ENCODE peak calls at places on chromosome 7, in four cellular contexts. One of them, this sample, is unnamed.

GRCh38 chr7:157615852-157616251 is 279.0 kb downstream of the DNAJB6 start:
- DNase-seq in left ventricle myocardium inferior: no peak
- DNase-seq in left lung: no peak
- DNase-seq in stomach: no peak
- DNase-seq in this sample: no peak

GRCh38 chr7:54729096-54729495 is 29.9 kb downstream of the SEC61G start:
- DNase-seq in left ventricle myocardium inferior: no peak
- DNase-seq in left lung: no peak
- DNase-seq in stomach: no peak
- DNase-seq in this sample: no peak

GRCh38 chr7:103810112-103810744 is 179.2 kb downstream of the RELN start:
- DNase-seq in stomach: no peak
- DNase-seq in left ventricle myocardium inferior: no peak
- DNase-seq in left lung: no peak
- DNase-seq in this sample: no peak

GRCh38 chr7:127807829-127808228 is 155.8 kb downstream of the SND1 start:
- DNase-seq in left lung: no peak
- DNase-seq in stomach: no peak
- DNase-seq in left ventricle myocardium inferior: no peak
- DNase-seq in this sample: no peak

GRCh38 chr7:43904533-43905208 is 1.7 kb downstream of the URGCP start:
- DNase-seq in left ventricle myocardium inferior: no peak
- DNase-seq in left lung: no peak
- DNase-seq in stomach: no peak
- DNase-seq in this sample: no peak

GRCh38 chr7:45112648-45113047 is 1.2 kb upstream of the TBRG4 start:
- DNase-seq in left lung: no peak
- DNase-seq in left ventricle myocardium inferior: no peak
- DNase-seq in stomach: no peak
- DNase-seq in this sample: no peak

GRCh38 chr7:104453190-104453589 is 124.8 kb downstream of the LHFPL3 start:
- DNase-seq in left lung: no peak
- DNase-seq in stomach: no peak
- DNase-seq in left ventricle myocardium inferior: no peak
- DNase-seq in this sample: no peak

GRCh38 chr7:28890137-28890536 is 68.0 kb downstream of the TRIL start:
- DNase-seq in left lung: no peak
- DNase-seq in stomach: no peak
- DNase-seq in left ventricle myocardium inferior: no peak
- DNase-seq in this sample: no peak

GRCh38 chr7:131109011-131109756 is 218.5 kb upstream of the MKLN1 start:
- DNase-seq in left lung: no peak
- DNase-seq in left ventricle myocardium inferior: no peak
- DNase-seq in stomach: no peak
- DNase-seq in this sample: no peak

GRCh38 chr7:833601-834258 is 1.5 kb downstream of the SUN1 start:
- DNase-seq in left lung: peak; percentile 37
- DNase-seq in stomach: no peak
- DNase-seq in left ventricle myocardium inferior: no peak
- DNase-seq in this sample: no peak

GRCh38 chr7:158842486-158842885 is 13.2 kb upstream of the ESYT2 start:
- DNase-seq in left lung: no peak
- DNase-seq in left ventricle myocardium inferior: no peak
- DNase-seq in stomach: no peak
- DNase-seq in this sample: no peak

GRCh38 chr7:44184221-44184873 is 4.9 kb downstream of the GCK start:
- DNase-seq in stomach: no peak
- DNase-seq in left lung: no peak
- DNase-seq in left ventricle myocardium inferior: no peak
- DNase-seq in this sample: no peak

GRCh38 chr7:25037325-25037724 is 57.3 kb upstream of the OSBPL3 start:
- DNase-seq in stomach: no peak
- DNase-seq in left lung: no peak
- DNase-seq in left ventricle myocardium inferior: no peak
- DNase-seq in this sample: no peak

GRCh38 chr7:33596694-33597093 is 308.6 kb upstream of the BMPER start:
- DNase-seq in left ventricle myocardium inferior: no peak
- DNase-seq in left lung: no peak
- DNase-seq in stomach: no peak
- DNase-seq in this sample: no peak

GRCh38 chr7:26188291-26188999 is 12.1 kb downstream of the HNRNPA2B1 start:
- DNase-seq in left lung: no peak
- DNase-seq in stomach: no peak
- DNase-seq in left ventricle myocardium inferior: no peak
- DNase-seq in this sample: no peak

GRCh38 chr7:154865984-154866685 is 136.8 kb downstream of the PAXIP1 start:
- DNase-seq in left lung: no peak
- DNase-seq in stomach: no peak
- DNase-seq in left ventricle myocardium inferior: no peak
- DNase-seq in this sample: no peak

GRCh38 chr7:105878746-105879605 is 2.6 kb upstream of the ATXN7L1 start:
- DNase-seq in left ventricle myocardium inferior: no peak
- DNase-seq in left lung: no peak
- DNase-seq in stomach: no peak
- DNase-seq in this sample: no peak

GRCh38 chr7:171364-171904 is 20.9 kb upstream of the FAM20C start:
- DNase-seq in left lung: peak; percentile 73
- DNase-seq in left ventricle myocardium inferior: peak; percentile 9
- DNase-seq in stomach: no peak
- DNase-seq in this sample: peak; percentile 30

GRCh38 chr7:348480-348844 is 58.5 kb downstream of the FOXL3 start:
- DNase-seq in left lung: peak; percentile 32
- DNase-seq in left ventricle myocardium inferior: no peak
- DNase-seq in stomach: no peak
- DNase-seq in this sample: no peak

GRCh38 chr7:25389489-25390106 is 161.3 kb upstream of the NPVF start:
- DNase-seq in stomach: no peak
- DNase-seq in left lung: no peak
- DNase-seq in left ventricle myocardium inferior: no peak
- DNase-seq in this sample: no peak

GRCh38 chr7:131819891-131820290 is 263.5 kb upstream of the PODXL start:
- DNase-seq in left lung: no peak
- DNase-seq in left ventricle myocardium inferior: no peak
- DNase-seq in stomach: no peak
- DNase-seq in this sample: no peak

GRCh38 chr7:142785841-142786250 is 15.1 kb downstream of the PRSS2 start:
- DNase-seq in stomach: no peak
- DNase-seq in left ventricle myocardium inferior: no peak
- DNase-seq in left lung: no peak
- DNase-seq in this sample: no peak

GRCh38 chr7:50677279-50677996 is 105.3 kb downstream of the GRB10 start:
- DNase-seq in left lung: no peak
- DNase-seq in stomach: no peak
- DNase-seq in left ventricle myocardium inferior: no peak
- DNase-seq in this sample: no peak
- H3K4me1 ChIP-seq in left lung: peaks cover 5% of the 10 kb centered on the region
- H3K4me1 ChIP-seq in stomach: peaks cover 72% of the 10 kb centered on the region
- H3K4me1 ChIP-seq in left ventricle myocardium inferior: peaks cover 68% of the 10 kb centered on the region
- H3K4me1 ChIP-seq in this sample: peaks cover 82% of the 10 kb centered on the region

DNA sequence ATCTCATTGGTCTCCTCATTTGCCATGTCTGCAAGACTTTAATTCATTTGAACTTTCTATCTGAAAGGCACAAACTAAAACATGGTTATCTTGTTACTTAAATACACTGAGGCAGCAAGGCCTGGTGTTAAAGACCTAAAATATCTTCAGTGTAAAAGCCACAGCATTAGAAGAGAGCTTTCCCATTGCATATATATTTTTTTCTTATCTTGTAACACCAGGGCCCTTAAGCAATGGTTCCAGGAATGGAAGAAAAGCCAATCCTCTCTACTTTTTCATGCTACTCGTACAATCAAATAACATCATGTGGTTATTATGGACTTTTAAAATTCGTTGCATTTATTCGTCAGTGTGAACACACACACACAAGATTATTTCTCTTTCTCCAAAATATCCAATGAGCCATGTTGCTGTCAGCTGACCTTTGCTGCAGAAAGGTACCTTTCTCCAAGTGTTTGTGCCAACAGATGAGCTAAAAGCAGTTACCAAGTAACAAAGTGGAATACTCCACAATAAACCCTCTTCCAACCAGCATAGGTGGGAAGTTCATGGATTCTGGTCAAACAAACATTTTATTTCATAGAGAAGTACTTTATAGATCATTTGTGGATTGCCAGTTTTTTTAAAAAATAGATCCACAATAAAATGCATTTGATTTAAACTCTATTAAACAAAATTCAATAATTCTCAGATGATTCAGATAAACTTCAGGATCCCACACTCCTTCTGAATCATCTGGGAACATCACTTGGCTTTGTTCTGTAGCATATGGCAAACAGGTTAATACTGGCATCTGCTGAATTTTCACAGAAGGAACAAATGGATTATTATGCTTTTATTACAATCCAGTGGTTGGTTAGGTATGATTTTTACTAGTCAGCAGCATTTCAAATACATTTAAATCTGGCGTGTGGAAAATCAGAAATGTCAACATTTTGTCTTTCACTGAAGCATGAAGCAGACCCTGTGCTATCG is 63.3 kb upstream of the AGBL3 start:
- DNase-seq in left lung: no peak
- DNase-seq in stomach: no peak
- DNase-seq in left ventricle myocardium inferior: no peak
- DNase-seq in this sample: no peak
- TF ChIP-seq CTCF in left lung: no peak
- TF ChIP-seq CTCF in stomach: no peak
- TF ChIP-seq CTCF in left ventricle myocardium inferior: no peak
- TF ChIP-seq CTCF in this sample: no peak

DNA sequence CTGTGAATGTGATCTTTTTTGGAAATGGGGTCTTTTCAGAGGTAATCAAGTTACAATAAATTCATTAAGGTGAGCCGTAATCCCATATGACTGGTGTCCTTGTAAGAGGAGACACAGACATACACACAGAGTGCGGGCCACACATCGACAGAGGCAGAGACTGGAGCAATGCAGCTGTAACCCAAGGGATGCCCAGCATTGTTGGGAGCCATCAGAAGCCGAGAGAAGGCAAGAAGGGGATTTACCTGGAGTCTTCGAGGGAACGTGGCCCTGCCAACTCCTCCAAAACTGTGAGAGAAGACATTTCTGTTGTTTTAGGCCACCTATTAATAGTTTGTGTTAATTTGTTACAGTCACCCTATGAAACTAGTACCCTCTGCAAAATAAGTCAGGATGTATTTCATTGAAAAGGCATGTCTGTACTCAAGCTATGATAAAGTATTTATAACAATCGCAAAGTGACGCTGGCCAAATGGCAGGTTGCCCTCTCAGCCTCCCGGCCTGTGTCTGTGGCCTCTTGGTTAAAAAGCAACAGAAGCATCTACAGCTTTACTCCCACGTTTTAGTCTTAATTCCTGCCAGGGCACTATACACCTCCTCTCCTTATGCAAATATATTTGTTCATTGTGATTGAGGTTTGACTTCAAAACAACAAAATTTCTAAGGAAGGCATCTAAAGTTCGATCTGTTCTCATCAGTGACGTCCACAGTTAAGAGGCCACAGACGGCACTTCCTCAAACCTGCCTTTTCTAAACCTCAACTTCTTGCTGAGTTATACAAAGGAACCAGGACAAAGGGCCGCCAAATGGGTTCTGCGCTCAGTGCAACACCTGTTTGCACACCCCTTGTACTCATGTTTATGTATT is 46.8 kb downstream of the HIPK2 start:
- DNase-seq in left lung: no peak
- DNase-seq in stomach: peak; percentile 65
- DNase-seq in left ventricle myocardium inferior: peak; percentile 80
- DNase-seq in this sample: no peak
- H3K4me1 ChIP-seq in left lung: peaks cover 21% of the 10 kb centered on the region
- H3K4me1 ChIP-seq in stomach: peaks cover 72% of the 10 kb centered on the region
- H3K4me1 ChIP-seq in left ventricle myocardium inferior: peaks cover 100% of the 10 kb centered on the region
- H3K4me1 ChIP-seq in this sample: peaks cover 73% of the 10 kb centered on the region

GRCh38 chr7:114922151-114922651 is 307 bp downstream of the MDFIC start:
- DNase-seq in left lung: peak; percentile 88
- DNase-seq in stomach: peak; percentile 41
- DNase-seq in left ventricle myocardium inferior: peak; percentile 64
- DNase-seq in this sample: peak; percentile 71

GRCh38 chr7:114916261-114916892 is 5.5 kb upstream of the MDFIC start:
- DNase-seq in left ventricle myocardium inferior: no peak
- DNase-seq in left lung: no peak
- DNase-seq in stomach: no peak
- DNase-seq in this sample: no peak

GRCh38 chr7:114921636-114922150 is at the start of gene MDFIC:
- DNase-seq in left lung: no peak
- DNase-seq in stomach: no peak
- DNase-seq in left ventricle myocardium inferior: no peak
- DNase-seq in this sample: peak; percentile 65

GRCh38 chr7:114919587-114919986 is 2.3 kb upstream of the MDFIC start:
- DNase-seq in left lung: no peak
- DNase-seq in stomach: no peak
- DNase-seq in left ventricle myocardium inferior: no peak
- DNase-seq in this sample: no peak

DNA sequence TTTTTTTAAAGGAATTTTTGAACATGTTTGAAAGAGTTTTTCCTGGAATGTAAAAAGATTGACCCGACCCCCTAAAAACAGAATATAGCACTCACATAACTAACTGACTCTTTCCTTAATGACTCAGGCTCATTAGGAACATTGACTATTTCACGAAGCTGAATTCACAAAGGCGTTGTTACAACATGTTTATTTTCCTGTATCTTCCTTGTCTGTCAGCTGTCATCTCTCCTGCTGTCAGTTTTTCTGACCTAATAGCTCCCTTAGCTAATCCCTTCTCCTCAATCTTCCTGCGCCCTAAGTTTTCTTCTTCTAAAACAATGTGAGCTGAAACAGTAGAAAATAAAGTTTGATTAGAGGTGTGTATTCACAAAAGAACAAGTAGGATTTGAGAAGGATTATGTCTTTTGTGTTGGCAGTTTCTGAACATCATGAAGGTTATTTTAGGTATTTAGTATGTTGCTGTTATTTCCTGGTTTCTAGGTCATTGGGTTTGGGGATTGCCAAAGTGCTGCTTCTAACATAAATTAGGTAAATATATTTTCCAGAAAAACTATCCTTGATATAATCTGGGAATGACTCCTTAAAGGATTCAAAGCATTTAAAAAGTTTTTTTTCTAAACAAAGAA is 4.6 kb upstream of the MDFIC start:
- DNase-seq in left ventricle myocardium inferior: no peak
- DNase-seq in stomach: no peak
- DNase-seq in left lung: no peak
- DNase-seq in this sample: no peak
- TF ChIP-seq CTCF in left ventricle myocardium inferior: no peak
- TF ChIP-seq CTCF in stomach: no peak
- TF ChIP-seq CTCF in left lung: no peak
- TF ChIP-seq CTCF in this sample: no peak

This sample was measured in psoas muscle.